ENCODE peak calls at places on chromosomes 13 and 19, in four cellular contexts. X is HepG2, J is GM12878, K is K562. G is an unnamed sample.

GRCh38 chr13:25468330-25469178 is 96.8 kb downstream of the ATP8A2 start:
- DNase-seq in X (no peak), J (no peak), K (peak), G (peak)

GRCh38 chr13:48486836-48487235 is 46.0 kb downstream of the RCBTB2 start:
- DNase-seq in X (no peak), J (no peak), K (no peak), G (no peak)

GRCh38 chr19:7987084-7987768 is 18.2 kb downstream of the ELAVL1 start:
- DNase-seq in X (no peak), J (no peak), K (no peak), G (no peak)

GRCh38 chr13:112450118-112450517 is 74.0 kb downstream of the SPACA7 start:
- DNase-seq in X (no peak), J (no peak), K (no peak), G (no peak)

GRCh38 chr13:36997716-36998427 is 1.3 kb downstream of the ALG5 start:
- DNase-seq in X (no peak), J (no peak), K (no peak), G (no peak)

GRCh38 chr19:3570619-3571018 is 2.1 kb upstream of the HMG20B start:
- DNase-seq in X (peak), J (no peak), K (no peak), G (no peak)

GRCh38 chr19:43480574-43480973 is 15.2 kb upstream of the LYPD3 start:
- DNase-seq in X (no peak), J (no peak), K (no peak), G (no peak)

GRCh38 chr13:41268764-41269163 is 5.4 kb upstream of the MTRF1 start:
- DNase-seq in X (no peak), J (no peak), K (no peak), G (no peak)

GRCh38 chr19:3670796-3671679 is 29.2 kb downstream of the PIP5K1C start:
- DNase-seq in X (no peak), J (no peak), K (peak), G (no peak)

GRCh38 chr13:60369242-60369641 is 27.8 kb upstream of the TDRD3 start:
- DNase-seq in X (no peak), J (no peak), K (no peak), G (no peak)

GRCh38 chr13:91493442-91493841 is 95.0 kb downstream of the GPC5 start:
- DNase-seq in X (no peak), J (no peak), K (no peak), G (no peak)

GRCh38 chr19:7787141-7787540 is 24.1 kb downstream of the CLEC4M start:
- DNase-seq in X (no peak), J (no peak), K (no peak), G (no peak)

GRCh38 chr19:10871711-10872550 is 578 bp downstream of the CARM1 start:
- DNase-seq in X (no peak), J (no peak), K (peak), G (no peak)

GRCh38 chr13:75636339-75637095 is 387 bp downstream of the LMO7 start:
- DNase-seq in X (peak), J (no peak), K (peak), G (no peak)

GRCh38 chr13:98142427-98143156 is at the start of gene FARP1:
- DNase-seq in X (peak), J (no peak), K (peak), G (peak)

GRCh38 chr13:53200075-53200474 is 171.5 kb downstream of the OLFM4 start:
- DNase-seq in X (no peak), J (no peak), K (no peak), G (no peak)

GRCh38 chr19:5536337-5536894 is 31.3 kb downstream of the TINCR start:
- DNase-seq in X (no peak), J (no peak), K (no peak), G (peak)

GRCh38 chr19:19540707-19541515 is 2.8 kb downstream of the CILP2 start:
- DNase-seq in X (no peak), J (no peak), K (peak), G (peak)

GRCh38 chr19:9155591-9155990 is 15.4 kb downstream of the ZNF317 start:
- DNase-seq in X (no peak), J (no peak), K (no peak), G (no peak)

GRCh38 chr19:47545061-47545948 is 27.6 kb downstream of the ZNF541 start:
- DNase-seq in X (no peak), J (no peak), K (no peak), G (no peak)

GRCh38 chr13:106480511-106480910 is 55.0 kb downstream of the EFNB2 start:
- DNase-seq in X (no peak), J (no peak), K (no peak), G (no peak)

GRCh38 chr13:25192936-25193335 is 20.8 kb upstream of the AMER2 start:
- DNase-seq in X (no peak), J (no peak), K (no peak), G (no peak)

DNA sequence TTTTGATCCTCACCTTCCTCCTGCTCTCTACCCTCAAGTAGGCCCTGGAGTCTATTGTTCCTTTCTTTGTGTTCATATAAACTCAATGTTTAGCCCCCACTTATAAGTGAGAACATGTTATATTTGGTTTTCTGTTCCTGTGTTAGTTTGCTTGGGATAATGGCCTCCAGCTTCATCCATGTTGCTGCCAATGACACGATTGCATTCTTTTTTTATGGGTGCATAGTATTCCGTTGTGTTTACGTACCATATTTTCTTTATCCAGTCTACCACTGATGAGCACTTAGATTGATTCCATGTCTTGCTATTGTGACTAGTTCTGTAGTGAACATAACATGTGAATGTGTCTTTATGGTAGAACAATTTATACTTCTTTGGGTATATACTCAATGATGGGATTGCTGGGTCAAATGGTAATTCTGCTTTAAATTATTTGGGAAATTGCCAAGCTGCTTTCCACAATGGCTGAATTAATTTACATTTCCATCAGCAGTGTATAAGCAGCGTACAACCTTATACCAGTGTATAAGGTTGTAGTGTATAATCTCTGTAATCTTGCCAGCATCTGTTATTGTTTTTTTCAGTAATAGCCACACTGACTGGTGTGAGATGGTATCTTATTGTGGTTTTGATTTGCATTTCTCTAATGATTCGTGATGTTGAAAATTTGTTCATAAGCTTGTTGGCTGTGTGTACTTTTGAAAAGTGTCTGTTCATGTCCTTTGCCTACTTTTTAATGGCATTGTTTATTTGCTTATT is 288.9 kb downstream of the KCNRG start:
- DNase-seq in X (no peak), J (no peak), K (no peak), G (no peak)
- TF ChIP-seq TARDBP in X (no peak), J (no peak), K (no peak), G (no peak)

GRCh38 chr13:31322025-31322424 is 122.2 kb downstream of the B3GLCT start:
- DNase-seq in X (no peak), J (no peak), K (no peak), G (no peak)
- TF ChIP-seq FOXM1 in X (no peak), J (no peak), K (no peak), G (no peak)

GRCh38 chr13:22736768-22737092 is 444.0 kb upstream of the SGCG start:
- DNase-seq in X (no peak), J (no peak), K (no peak), G (no peak)

GRCh38 chr13:22738357-22738756 is 442.4 kb upstream of the SGCG start:
- DNase-seq in X (peak), J (no peak), K (no peak), G (no peak)

GRCh38 chr13:22736084-22736767 is 444.6 kb upstream of the SGCG start:
- DNase-seq in X (no peak), J (no peak), K (no peak), G (no peak)

GRCh38 chr13:22740264-22740663 is 440.5 kb upstream of the SGCG start:
- DNase-seq in X (no peak), J (no peak), K (no peak), G (no peak)

DNA sequence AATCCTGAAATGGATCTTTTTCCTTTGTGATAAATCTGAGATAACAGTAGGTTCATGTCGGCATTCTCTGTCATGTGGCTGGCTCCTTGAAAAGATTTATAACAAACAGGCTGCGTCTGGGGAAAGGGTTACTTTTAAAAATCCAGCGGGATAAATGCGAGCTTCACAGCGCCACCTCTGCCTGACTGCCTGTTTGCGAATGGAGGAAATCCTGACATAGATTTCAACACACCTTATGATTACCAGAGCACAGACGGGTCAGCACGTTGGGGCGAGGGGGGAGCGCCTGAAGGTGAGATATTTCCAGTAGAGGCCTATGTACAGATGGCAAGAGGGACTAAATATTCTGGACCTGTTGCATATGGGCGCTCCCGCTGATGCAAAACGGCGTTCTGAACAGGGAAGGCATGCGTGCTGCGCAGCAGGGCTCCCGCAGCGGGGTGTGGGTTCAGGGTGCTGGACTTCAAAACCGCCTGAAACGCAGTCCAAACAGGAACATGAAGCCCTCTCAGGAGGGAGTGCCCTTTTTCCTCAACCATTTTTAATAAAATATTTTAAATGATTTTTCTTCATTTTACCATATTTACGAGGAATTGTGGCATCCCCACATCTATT is 445.3 kb upstream of the SGCG start:
- DNase-seq in X (no peak), J (no peak), K (no peak), G (no peak)
- TF ChIP-seq TARDBP in X (no peak), J (no peak), K (no peak), G (no peak)

DNA sequence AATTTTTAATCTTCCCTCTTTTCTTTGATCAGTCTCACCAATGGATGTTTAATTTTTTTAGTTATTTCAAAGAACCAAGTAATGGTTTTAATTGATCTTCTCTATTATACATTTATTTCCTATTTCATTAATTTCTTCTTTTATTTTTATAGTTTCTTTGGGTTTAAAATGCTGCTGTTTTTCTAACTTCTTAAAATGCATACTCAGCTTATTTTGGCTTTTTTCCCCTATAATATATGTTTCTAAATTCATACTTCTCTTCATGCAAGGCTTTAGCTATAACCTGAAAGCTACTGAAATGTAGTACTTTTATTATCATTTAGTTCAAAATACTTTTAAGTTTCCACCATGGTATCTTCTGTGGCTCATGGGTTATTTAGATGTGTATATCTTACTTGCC is 53.9 kb downstream of the ANKRD10 start:
- DNase-seq in X (no peak), J (no peak), K (no peak), G (no peak)
- TF ChIP-seq FOXM1 in X (no peak), J (no peak), K (no peak), G (no peak)

GRCh38 chr19:42422576-42423461 is 4.4 kb downstream of the LIPE start:
- DNase-seq in X (peak), J (no peak), K (no peak), G (no peak)

GRCh38 chr19:42424712-42425131 is 2.5 kb downstream of the LIPE start:
- DNase-seq in X (peak), J (no peak), K (no peak), G (no peak)

GRCh38 chr19:42423462-42424344 is 3.5 kb downstream of the LIPE start:
- DNase-seq in X (no peak), J (no peak), K (no peak), G (peak)

GRCh38 chr19:42422092-42422575 is 5.1 kb downstream of the LIPE start:
- DNase-seq in X (no peak), J (no peak), K (no peak), G (no peak)

GRCh38 chr19:42424345-42424707 is 2.9 kb downstream of the LIPE start:
- DNase-seq in X (no peak), J (no peak), K (no peak), G (no peak)
- TF ChIP-seq TARDBP in X (no peak), J (no peak), K (no peak), G (no peak)

G was measured in HEK293T.